ENCODE peak calls at places on chromosomes 5 and 9, in five cellular contexts. Y, U, S, T and M are unnamed samples.

GRCh38 chr5:137825165-137825564 is 42.5 kb upstream of the MYOT start:
- DNase-seq in Y (no peak), U (no peak), S (no peak), T (no peak), M (no peak)

GRCh38 chr9:132031467-132031866 is 48.2 kb downstream of the MED27 start:
- DNase-seq in Y (no peak), U (no peak), S (no peak), T (no peak), M (no peak)

GRCh38 chr9:76086521-76086920 is 196.0 kb downstream of the PCSK5 start:
- DNase-seq in Y (peak), U (no peak), S (no peak), T (no peak), M (no peak)

GRCh38 chr9:124343533-124344290 is 71.5 kb downstream of the PSMB7 start:
- DNase-seq in Y (no peak), U (peak), S (peak), T (no peak), M (no peak)

GRCh38 chr9:35287986-35288515 is 126.2 kb downstream of the UNC13B start:
- DNase-seq in Y (no peak), U (no peak), S (no peak), T (no peak), M (no peak)

GRCh38 chr9:124001445-124001799 is 10.1 kb upstream of the LHX2 start:
- DNase-seq in Y (no peak), U (no peak), S (no peak), T (no peak), M (no peak)

GRCh38 chr5:145984072-145984471 is 47.7 kb downstream of the SH3RF2 start:
- DNase-seq in Y (no peak), U (no peak), S (no peak), T (no peak), M (no peak)

GRCh38 chr5:95970359-95970704 is 8.7 kb upstream of the ELL2 start:
- DNase-seq in Y (no peak), U (no peak), S (no peak), T (no peak), M (no peak)

GRCh38 chr9:134604834-134605233 is 36.8 kb upstream of the COL5A1 start:
- DNase-seq in Y (no peak), U (no peak), S (no peak), T (no peak), M (no peak)

GRCh38 chr5:116990010-116990409 is 415.4 kb upstream of the SEMA6A start:
- DNase-seq in Y (no peak), U (no peak), S (peak), T (no peak), M (no peak)

GRCh38 chr9:105341784-105342183 is 97.3 kb downstream of the SLC44A1 start:
- DNase-seq in Y (peak), U (no peak), S (no peak), T (no peak), M (no peak)

GRCh38 chr5:77921369-77921768 is 145.2 kb upstream of the TBCA start:
- DNase-seq in Y (no peak), U (no peak), S (no peak), T (no peak), M (no peak)

GRCh38 chr5:100313657-100314056 is 221.5 kb upstream of the FAM174A start:
- DNase-seq in Y (no peak), U (no peak), S (no peak), T (no peak), M (no peak)

GRCh38 chr5:26807231-26808199 is 230.9 kb downstream of the CDH9 start:
- DNase-seq in Y (no peak), U (no peak), S (no peak), T (no peak), M (no peak)

GRCh38 chr9:571066-571465 is 270.4 kb upstream of the DMRT1 start:
- DNase-seq in Y (peak), U (no peak), S (no peak), T (no peak), M (no peak)

GRCh38 chr5:161757223-161757622 is 71.7 kb downstream of the GABRA6 start:
- DNase-seq in Y (no peak), U (no peak), S (no peak), T (no peak), M (no peak)

GRCh38 chr9:87606921-87607521 is 109.4 kb downstream of the DAPK1 start:
- DNase-seq in Y (peak), U (no peak), S (no peak), T (no peak), M (no peak)

GRCh38 chr9:137580958-137581331 is 2.2 kb upstream of the DPH7 start:
- DNase-seq in Y (no peak), U (no peak), S (no peak), T (no peak), M (no peak)

GRCh38 chr5:133818869-133819600 is 149.4 kb downstream of the C5orf15 start:
- DNase-seq in Y (no peak), U (no peak), S (no peak), T (no peak), M (no peak)

GRCh38 chr5:152505442-152506042 is 100.5 kb upstream of the NMUR2 start:
- DNase-seq in Y (peak), U (peak), S (peak), T (no peak), M (no peak)

GRCh38 chr9:69955536-69956355 is 87.9 kb upstream of the MAMDC2 start:
- DNase-seq in Y (no peak), U (no peak), S (no peak), T (no peak), M (no peak)

GRCh38 chr5:177545487-177546261 is 8.7 kb downstream of the FAM193B start:
- DNase-seq in Y (peak), U (no peak), S (no peak), T (no peak), M (no peak)

GRCh38 chr5:122485226-122485625 is 173.2 kb downstream of the SNCAIP start:
- DNase-seq in Y (no peak), U (no peak), S (no peak), T (no peak), M (no peak)

GRCh38 chr9:73233359-73233758 is 81.7 kb downstream of the ANXA1 start:
- DNase-seq in Y (no peak), U (no peak), S (no peak), T (no peak), M (no peak)